ENCODE peak calls at places on chromosomes 3 and 15, in nine cellular contexts. F is esophagus squamous epithelium, X is A549, Z is esophagus muscularis mucosa, A is Peyer's patch, T is ovary, W is endothelial cell of umbilical vein, P is tibial nerve, K is stomach. V is an unnamed sample.

GRCh38 chr15:26171266-26171665 is 308.1 kb upstream of the ATP10A start:
- DNase-seq in F (no peak), X (no peak), Z (no peak), A (no peak), T (no peak), W (no peak), P (no peak), K (no peak), V (no peak)

GRCh38 chr3:23959147-23959900 is 14.2 kb downstream of the NR1D2 start:
- DNase-seq in F (no peak), X (peak), Z (no peak), A (no peak), T (no peak), W (peak), P (no peak), K (no peak), V (no peak)

GRCh38 chr3:139297588-139298311 is 46.1 kb upstream of the MRPS22 start:
- DNase-seq in F (no peak), X (no peak), Z (no peak), A (no peak), T (no peak), W (no peak), P (no peak), K (no peak), V (no peak)

GRCh38 chr3:145767909-145768308 is 393.1 kb downstream of the PLOD2 start:
- DNase-seq in F (no peak), X (no peak), Z (no peak), A (no peak), T (no peak), W (peak), P (no peak), K (no peak), V (no peak)

GRCh38 chr3:182121424-182121823 is 409.7 kb downstream of the SOX2 start:
- DNase-seq in F (no peak), X (no peak), Z (no peak), A (no peak), T (no peak), W (no peak), P (no peak), K (no peak), V (no peak)

GRCh38 chr3:119768668-119769393 is 13.1 kb upstream of the NR1I2 start:
- DNase-seq in F (no peak), X (no peak), Z (no peak), A (no peak), T (no peak), W (no peak), P (no peak), K (no peak), V (peak)

GRCh38 chr3:12424635-12425319 is 59.5 kb upstream of the TSEN2 start:
- DNase-seq in F (no peak), X (no peak), Z (no peak), A (no peak), T (no peak), W (peak), P (no peak), K (no peak), V (no peak)

GRCh38 chr15:40960926-40961325 is 7.7 kb downstream of the CHAC1 start:
- DNase-seq in F (no peak), X (peak), Z (no peak), A (no peak), T (no peak), W (no peak), P (no peak), K (peak), V (no peak)

GRCh38 chr3:105362021-105362665 is 4.6 kb upstream of the ALCAM start:
- DNase-seq in F (no peak), X (no peak), Z (no peak), A (no peak), T (no peak), W (peak), P (no peak), K (no peak), V (no peak)

GRCh38 chr3:31522152-31522551 is 10.6 kb upstream of the STT3B start:
- DNase-seq in F (no peak), X (no peak), Z (no peak), A (no peak), T (no peak), W (no peak), P (no peak), K (no peak), V (no peak)

GRCh38 chr15:78422571-78423340 is 15.3 kb upstream of the IREB2 start:
- DNase-seq in F (no peak), X (peak), Z (no peak), A (peak), T (peak), W (peak), P (peak), K (peak), V (peak)

GRCh38 chr3:108450444-108450843 is 60.0 kb downstream of the MYH15 start:
- DNase-seq in F (no peak), X (no peak), Z (no peak), A (no peak), T (no peak), W (no peak), P (no peak), K (no peak), V (no peak)

GRCh38 chr3:171328419-171329082 is 131.7 kb downstream of the TNIK start:
- DNase-seq in F (no peak), X (peak), Z (no peak), A (peak), T (no peak), W (no peak), P (no peak), K (peak), V (no peak)

GRCh38 chr3:18556001-18556408 is 130.9 kb upstream of the SATB1 start:
- DNase-seq in F (no peak), X (no peak), Z (no peak), A (no peak), T (no peak), W (no peak), P (no peak), K (no peak), V (no peak)

GRCh38 chr15:81133782-81134461 is at the start of gene CFAP161:
- DNase-seq in F (no peak), X (peak), Z (peak), A (no peak), T (peak), W (peak), P (peak), K (peak), V (peak)

GRCh38 chr3:107117922-107118576 is 259.2 kb upstream of the CCDC54 start:
- DNase-seq in F (no peak), X (peak), Z (no peak), A (no peak), T (peak), W (peak), P (peak), K (no peak), V (no peak)

GRCh38 chr3:32423534-32423933 is 31.9 kb downstream of the CMTM7 start:
- DNase-seq in F (no peak), X (no peak), Z (peak), A (no peak), T (no peak), W (no peak), P (no peak), K (no peak), V (peak)

GRCh38 chr3:43214616-43215015 is 71.7 kb upstream of the SNRK start:
- DNase-seq in F (no peak), X (no peak), Z (no peak), A (no peak), T (no peak), W (no peak), P (no peak), K (no peak), V (no peak)

DNA sequence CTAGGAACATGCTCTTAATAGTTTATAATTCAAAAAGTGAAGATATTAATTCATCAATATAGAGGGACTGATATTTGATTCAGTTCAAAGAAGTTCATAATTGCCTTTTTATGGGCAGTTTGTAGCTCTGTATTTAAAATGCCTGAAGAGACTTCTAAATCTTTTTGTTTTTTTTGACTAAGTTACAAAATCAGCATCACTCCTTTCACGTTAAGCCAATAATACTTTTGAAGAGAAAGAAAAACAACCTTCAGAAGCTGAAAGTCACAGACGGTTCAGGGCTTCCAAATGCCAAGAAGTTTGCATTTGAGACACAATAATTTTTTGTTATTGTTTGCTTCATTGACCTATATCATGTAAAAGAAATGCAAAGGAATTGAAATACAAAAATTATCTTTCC is 394.6 kb upstream of the NR2F2 start:
- DNase-seq in F (no peak), X (no peak), Z (no peak), A (no peak), T (no peak), W (no peak), P (no peak), K (no peak), V (no peak)
- H3K4me3 ChIP-seq in F (no peak), X (no peak), Z (no peak), A (no peak), T (no peak), W (no peak), P (no peak), K (no peak), V (no peak)

DNA sequence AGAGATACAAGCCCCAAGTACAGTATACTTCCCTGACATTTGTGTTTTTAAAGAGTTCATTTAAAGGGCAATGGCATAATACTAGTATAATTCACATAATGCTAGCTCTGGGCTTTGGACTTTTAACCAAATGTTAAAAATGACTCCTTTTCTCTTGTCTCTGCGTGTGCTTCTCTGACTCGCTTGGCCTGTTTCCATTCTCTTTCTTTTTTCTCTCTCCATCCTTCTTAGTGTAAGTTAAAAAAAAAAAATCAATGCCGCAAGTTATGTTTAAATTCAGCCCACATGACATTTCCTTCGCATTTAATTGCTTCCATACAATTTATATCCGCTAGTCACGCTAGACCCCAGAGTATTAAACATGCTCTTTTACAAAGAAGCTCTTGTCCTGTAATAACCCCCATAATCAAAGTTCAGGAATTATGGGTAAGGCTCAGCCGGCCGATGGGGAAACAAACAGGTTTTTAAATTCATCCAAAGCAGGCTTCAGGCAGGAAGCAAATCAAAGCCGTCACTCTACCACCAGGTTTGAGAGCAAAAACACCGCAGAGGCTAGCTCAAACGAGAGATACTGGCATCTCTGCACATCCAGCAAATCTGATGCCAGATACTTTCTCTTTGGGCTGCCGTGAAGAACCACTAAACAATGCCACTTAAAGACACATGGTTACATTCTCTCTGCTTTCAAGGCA is 19.3 kb downstream of the WWTR1 start:
- DNase-seq in F (no peak), X (no peak), Z (no peak), A (no peak), T (no peak), W (no peak), P (no peak), K (no peak), V (no peak)
- TF ChIP-seq POLR2A in F (no peak), X (no peak), Z (no peak), A (no peak), T (no peak), W (peak), P (no peak), K (no peak), V (no peak)

GRCh38 chr3:143808999-143809700 is 39.1 kb downstream of the SLC9A9 start:
- DNase-seq in F (no peak), X (no peak), Z (peak), A (no peak), T (no peak), W (no peak), P (no peak), K (no peak), V (no peak)

GRCh38 chr3:143812411-143812968 is 35.8 kb downstream of the SLC9A9 start:
- DNase-seq in F (no peak), X (no peak), Z (peak), A (no peak), T (no peak), W (no peak), P (no peak), K (no peak), V (no peak)

GRCh38 chr3:143810866-143811265 is 37.4 kb downstream of the SLC9A9 start:
- DNase-seq in F (no peak), X (no peak), Z (peak), A (no peak), T (no peak), W (no peak), P (no peak), K (no peak), V (no peak)

GRCh38 chr3:143811602-143812001 is 36.7 kb downstream of the SLC9A9 start:
- DNase-seq in F (no peak), X (no peak), Z (peak), A (no peak), T (no peak), W (no peak), P (peak), K (no peak), V (peak)

DNA sequence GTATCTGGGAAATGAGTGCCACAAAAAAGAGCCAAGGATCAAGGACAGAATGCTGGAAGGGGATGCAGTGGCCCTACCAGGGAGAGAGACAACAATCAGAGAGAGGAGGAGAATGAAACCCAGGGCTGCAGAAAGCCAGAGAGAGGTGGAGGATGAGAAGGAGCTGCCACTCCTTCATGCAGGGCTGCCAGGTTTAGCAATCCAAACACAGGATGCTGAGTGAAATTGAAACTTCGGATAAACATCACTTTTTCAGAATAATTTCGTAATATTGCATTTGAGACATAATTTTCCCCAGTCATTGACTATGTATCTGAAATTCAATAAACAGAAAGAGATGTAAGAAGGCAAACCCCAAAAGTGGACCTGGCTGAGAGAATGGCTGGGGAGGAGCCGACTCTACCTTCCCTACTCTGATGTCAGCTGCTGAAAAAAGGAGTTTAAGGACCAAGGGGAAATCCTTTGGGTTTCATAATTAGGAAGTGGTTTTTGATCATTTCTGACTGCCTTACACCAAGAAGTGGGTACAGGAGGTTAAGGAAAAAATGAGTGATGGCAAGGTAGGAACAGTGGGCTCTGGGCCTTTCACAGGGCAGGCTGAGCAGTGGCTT is 33.8 kb downstream of the SLC9A9 start:
- DNase-seq in F (no peak), X (no peak), Z (peak), A (no peak), T (no peak), W (no peak), P (no peak), K (no peak), V (no peak)
- TF ChIP-seq CTCF in F (no peak), X (no peak), Z (no peak), A (no peak), T (no peak), W (no peak), P (no peak), K (no peak), V (no peak)

GRCh38 chr15:61888074-61888780 is 172.0 kb downstream of the VPS13C start:
- DNase-seq in F (no peak), X (no peak), Z (no peak), A (no peak), T (no peak), W (no peak), P (no peak), K (no peak), V (no peak)
- H3K4me3 ChIP-seq in F (no peak), X (no peak), Z (no peak), A (no peak), T (no peak), W (no peak), P (no peak), K (no peak), V (no peak)

GRCh38 chr3:50567386-50568182 is at the start of gene C3orf18:
- DNase-seq in F (peak), X (peak), Z (peak), A (peak), T (peak), W (peak), P (peak), K (peak), V (peak)
- TF ChIP-seq POLR2A in F (peak), X (no peak), Z (no peak), A (no peak), T (no peak), W (no peak), P (no peak), K (no peak), V (no peak)

GRCh38 chr3:98697225-98697624 is 65.9 kb upstream of the ST3GAL6 start:
- DNase-seq in F (no peak), X (no peak), Z (no peak), A (no peak), T (no peak), W (no peak), P (no peak), K (no peak), V (no peak)
- TF ChIP-seq CTCF in F (no peak), X (no peak), Z (no peak), A (no peak), T (no peak), W (no peak), P (no peak), K (no peak), V (no peak)

GRCh38 chr3:37631686-37632085 is 230.0 kb upstream of the CTDSPL start:
- DNase-seq in F (no peak), X (no peak), Z (no peak), A (no peak), T (no peak), W (no peak), P (no peak), K (no peak), V (no peak)
- H3K4me3 ChIP-seq in F (no peak), X (no peak), Z (no peak), A (no peak), T (no peak), W (no peak), P (no peak), K (no peak), V (no peak)

DNA sequence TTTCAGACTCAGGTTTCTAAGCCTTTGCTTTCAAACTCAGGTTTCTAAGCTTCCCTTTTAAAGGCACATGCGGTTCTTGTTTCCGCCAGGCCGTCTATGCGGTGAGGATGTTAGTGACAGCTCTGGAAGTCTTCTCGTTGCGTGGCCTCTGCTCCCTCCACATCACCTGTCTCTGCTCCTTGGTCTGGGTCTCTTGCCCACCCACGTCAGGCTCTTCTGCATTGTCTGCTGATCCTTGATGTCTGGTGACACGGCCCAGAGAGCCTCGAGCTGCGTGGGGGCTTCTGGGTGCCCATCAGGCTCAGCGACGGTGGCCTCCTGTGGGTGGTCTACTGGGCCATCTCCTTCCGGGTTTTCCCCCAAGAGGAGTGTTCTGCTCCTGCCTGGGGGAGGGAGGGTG is 30.5 kb downstream of the KLF13 start:
- DNase-seq in F (no peak), X (no peak), Z (no peak), A (peak), T (no peak), W (no peak), P (no peak), K (no peak), V (no peak)
- TF ChIP-seq POLR2A in F (no peak), X (no peak), Z (no peak), A (no peak), T (no peak), W (no peak), P (no peak), K (no peak), V (no peak)

DNA sequence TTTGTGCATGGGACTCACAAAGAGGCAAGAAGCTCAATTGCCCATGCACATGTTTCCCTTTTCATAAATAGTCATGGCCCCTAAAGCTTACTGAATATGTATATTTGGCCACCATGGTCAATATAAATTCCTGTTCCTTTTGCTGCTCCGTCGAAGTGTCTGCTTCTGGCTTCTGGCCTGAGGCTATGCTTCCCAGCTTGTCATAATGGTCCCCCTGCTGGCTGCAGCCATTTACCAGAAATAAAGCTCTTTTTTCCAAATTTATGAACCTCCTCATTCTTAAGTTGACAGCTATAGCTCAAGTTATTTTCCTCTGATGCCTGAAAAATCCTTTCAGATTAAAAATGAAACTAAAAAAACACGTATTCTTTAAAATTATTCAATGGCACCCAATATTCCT is 602.1 kb downstream of the VGLL3 start:
- DNase-seq in F (no peak), X (peak), Z (no peak), A (no peak), T (no peak), W (no peak), P (no peak), K (no peak), V (no peak)
- TF ChIP-seq CTCF in F (no peak), X (no peak), Z (no peak), A (no peak), T (no peak), W (no peak), P (no peak), K (no peak), V (no peak)

DNA sequence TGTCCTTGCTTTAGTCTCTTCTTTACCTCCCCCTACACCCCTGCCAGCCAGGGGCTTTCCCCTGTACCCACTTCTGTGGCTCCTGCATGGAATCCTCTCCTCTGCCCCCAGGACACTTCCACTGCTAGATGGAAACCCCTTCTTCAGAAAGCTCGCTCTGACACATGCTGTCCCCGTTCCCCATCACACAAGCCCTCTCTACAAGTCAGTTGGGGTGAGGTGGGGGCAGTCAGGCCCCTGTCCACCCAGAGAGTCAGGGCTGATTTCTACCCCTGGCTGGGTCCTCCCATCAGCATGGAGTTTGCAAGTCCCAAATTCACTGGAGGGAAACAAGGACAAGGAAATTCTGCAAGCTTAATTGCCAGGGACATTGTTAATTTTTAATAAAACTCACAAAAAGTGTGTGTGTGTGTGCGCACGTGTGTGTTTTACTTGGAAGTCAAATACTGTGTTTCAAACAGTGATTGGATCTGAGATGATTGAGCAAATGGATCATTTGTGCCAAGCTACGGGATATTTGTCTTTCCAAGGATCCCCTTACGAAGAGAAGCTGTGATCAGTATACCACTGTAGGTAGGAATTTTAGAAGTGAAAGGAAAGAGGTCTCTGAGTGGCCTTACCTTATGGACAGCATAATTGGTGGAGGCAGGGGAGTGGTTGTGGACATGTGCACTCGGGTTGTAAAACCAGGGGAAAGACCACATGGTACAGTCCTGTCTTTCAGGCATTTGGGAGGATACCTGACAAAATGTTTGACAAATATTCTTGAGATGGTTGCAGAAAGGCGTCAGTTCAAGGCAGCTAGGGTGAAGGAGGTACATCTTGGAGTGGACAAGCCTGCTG is 1.5 kb upstream of the AMOTL2 start:
- DNase-seq in F (no peak), X (no peak), Z (no peak), A (no peak), T (no peak), W (no peak), P (no peak), K (no peak), V (peak)
- H3K4me3 ChIP-seq in F (no peak), X (peak), Z (no peak), A (no peak), T (no peak), W (no peak), P (no peak), K (no peak), V (no peak)

V was measured in lower leg skin.